ENCODE peak calls at places on chromosome 1, in nine cellular contexts. One of them, this sample, is unnamed.

GRCh38 chr1:167797005-167797404 is 75.2 kb downstream of the MPZL1 start:
- DNase-seq in body of pancreas: peak
- DNase-seq in suprapubic skin: peak
- DNase-seq in A549: no peak
- DNase-seq in ovary: peak
- DNase-seq in transverse colon: peak
- DNase-seq in NB4: peak
- DNase-seq in spleen: no peak
- DNase-seq in GM12891: no peak
- DNase-seq in this sample: peak

GRCh38 chr1:48031676-48032075 is 34.5 kb upstream of the TRABD2B start:
- DNase-seq in NB4: no peak
- DNase-seq in GM12891: no peak
- DNase-seq in body of pancreas: no peak
- DNase-seq in spleen: no peak
- DNase-seq in ovary: no peak
- DNase-seq in A549: no peak
- DNase-seq in transverse colon: no peak
- DNase-seq in suprapubic skin: no peak
- DNase-seq in this sample: peak

GRCh38 chr1:75034376-75034775 is 99.8 kb upstream of the LHX8 start:
- DNase-seq in spleen: no peak
- DNase-seq in GM12891: no peak
- DNase-seq in NB4: no peak
- DNase-seq in ovary: no peak
- DNase-seq in transverse colon: no peak
- DNase-seq in A549: no peak
- DNase-seq in body of pancreas: no peak
- DNase-seq in suprapubic skin: no peak
- DNase-seq in this sample: no peak

GRCh38 chr1:161726631-161727342 is 5.4 kb downstream of the FCRLB start:
- DNase-seq in GM12891: peak
- DNase-seq in NB4: peak
- DNase-seq in suprapubic skin: peak
- DNase-seq in A549: peak
- DNase-seq in body of pancreas: peak
- DNase-seq in transverse colon: peak
- DNase-seq in spleen: peak
- DNase-seq in ovary: peak
- DNase-seq in this sample: peak

GRCh38 chr1:172885411-172885810 is 165.3 kb downstream of the TNFSF18 start:
- DNase-seq in suprapubic skin: no peak
- DNase-seq in spleen: no peak
- DNase-seq in body of pancreas: peak
- DNase-seq in transverse colon: no peak
- DNase-seq in ovary: no peak
- DNase-seq in A549: no peak
- DNase-seq in NB4: no peak
- DNase-seq in GM12891: no peak
- DNase-seq in this sample: no peak

GRCh38 chr1:160357286-160358002 is 9.4 kb upstream of the NHLH1 start:
- DNase-seq in transverse colon: no peak
- DNase-seq in A549: no peak
- DNase-seq in body of pancreas: no peak
- DNase-seq in spleen: no peak
- DNase-seq in ovary: no peak
- DNase-seq in NB4: no peak
- DNase-seq in suprapubic skin: no peak
- DNase-seq in GM12891: no peak
- DNase-seq in this sample: no peak

GRCh38 chr1:241985787-241986186 is 13.1 kb downstream of the MAP1LC3C start:
- DNase-seq in A549: peak
- DNase-seq in NB4: peak
- DNase-seq in body of pancreas: peak
- DNase-seq in GM12891: peak
- DNase-seq in transverse colon: peak
- DNase-seq in suprapubic skin: no peak
- DNase-seq in ovary: no peak
- DNase-seq in spleen: no peak
- DNase-seq in this sample: peak

GRCh38 chr1:66564250-66564649 is 30.3 kb downstream of the SGIP1 start:
- DNase-seq in GM12891: no peak
- DNase-seq in suprapubic skin: no peak
- DNase-seq in ovary: no peak
- DNase-seq in spleen: no peak
- DNase-seq in body of pancreas: no peak
- DNase-seq in transverse colon: no peak
- DNase-seq in NB4: peak
- DNase-seq in A549: peak
- DNase-seq in this sample: no peak

DNA sequence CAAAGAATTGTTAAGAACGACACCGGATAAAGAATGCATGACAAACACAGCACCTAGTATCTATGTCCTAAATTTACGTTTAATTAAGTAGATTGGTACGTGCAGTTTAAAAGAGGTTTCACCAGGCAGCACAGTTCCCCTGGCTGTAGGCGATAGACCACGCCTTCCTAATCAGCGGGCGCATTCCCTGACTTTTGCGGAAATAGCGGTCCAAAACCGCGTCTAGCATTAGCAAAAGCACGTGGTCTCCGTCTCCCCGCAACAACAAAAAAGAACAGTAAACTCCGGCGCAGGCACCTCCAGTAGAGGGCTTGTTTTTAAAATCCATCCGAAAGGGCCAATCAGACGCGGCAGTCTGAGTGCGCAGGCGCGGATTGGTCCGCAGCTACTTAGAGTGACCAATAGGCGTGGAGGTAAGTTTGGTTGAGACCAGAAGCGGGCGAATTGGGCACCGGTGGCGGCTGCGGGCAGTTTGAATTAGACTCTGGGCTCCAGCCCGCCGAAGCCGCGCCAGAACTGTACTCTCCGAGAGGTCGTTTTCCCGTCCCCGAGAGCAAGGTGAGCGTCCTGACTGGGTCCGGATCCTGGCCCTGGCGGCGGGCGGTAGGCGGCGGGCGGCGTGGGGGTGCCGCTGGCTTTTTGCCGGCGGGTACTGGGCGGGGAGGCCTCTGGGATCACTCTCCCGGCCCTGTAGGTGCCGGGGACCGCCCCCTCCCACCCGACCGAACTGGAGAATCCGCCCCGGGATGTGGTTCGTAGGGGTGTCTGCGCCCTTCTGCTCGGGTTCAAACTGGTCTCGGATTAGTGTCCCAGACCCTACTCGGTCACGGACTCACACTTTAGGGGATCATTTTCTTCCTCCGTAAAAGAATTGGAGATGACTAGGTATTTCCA is at the start of gene CENPF:
- DNase-seq in body of pancreas: peak
- DNase-seq in transverse colon: peak
- DNase-seq in A549: peak
- DNase-seq in GM12891: peak
- DNase-seq in suprapubic skin: peak
- DNase-seq in ovary: peak
- DNase-seq in spleen: peak
- DNase-seq in NB4: peak
- DNase-seq in this sample: peak
- TF ChIP-seq POLR2A in body of pancreas: no peak
- TF ChIP-seq POLR2A in transverse colon: no peak
- TF ChIP-seq POLR2A in A549: no peak
- TF ChIP-seq POLR2A in GM12891: no peak
- TF ChIP-seq POLR2A in suprapubic skin: no peak
- TF ChIP-seq POLR2A in ovary: no peak
- TF ChIP-seq POLR2A in spleen: no peak
- TF ChIP-seq POLR2A in NB4: peak
- TF ChIP-seq POLR2A in this sample: no peak

GRCh38 chr1:8086071-8086470 is 60.0 kb upstream of the ERRFI1 start:
- DNase-seq in transverse colon: no peak
- DNase-seq in spleen: no peak
- DNase-seq in NB4: peak
- DNase-seq in GM12891: no peak
- DNase-seq in ovary: no peak
- DNase-seq in suprapubic skin: no peak
- DNase-seq in A549: no peak
- DNase-seq in body of pancreas: no peak
- DNase-seq in this sample: no peak

GRCh38 chr1:8083739-8084484 is 57.8 kb upstream of the ERRFI1 start:
- DNase-seq in body of pancreas: peak
- DNase-seq in GM12891: no peak
- DNase-seq in ovary: no peak
- DNase-seq in NB4: no peak
- DNase-seq in spleen: no peak
- DNase-seq in A549: no peak
- DNase-seq in suprapubic skin: no peak
- DNase-seq in transverse colon: no peak
- DNase-seq in this sample: peak

GRCh38 chr1:8078176-8078671 is 52.1 kb upstream of the ERRFI1 start:
- DNase-seq in ovary: no peak
- DNase-seq in NB4: no peak
- DNase-seq in spleen: no peak
- DNase-seq in A549: no peak
- DNase-seq in body of pancreas: no peak
- DNase-seq in suprapubic skin: no peak
- DNase-seq in GM12891: no peak
- DNase-seq in transverse colon: no peak
- DNase-seq in this sample: no peak

GRCh38 chr1:8084913-8085312 is 58.8 kb upstream of the ERRFI1 start:
- DNase-seq in GM12891: no peak
- DNase-seq in suprapubic skin: no peak
- DNase-seq in spleen: no peak
- DNase-seq in A549: no peak
- DNase-seq in NB4: no peak
- DNase-seq in ovary: no peak
- DNase-seq in body of pancreas: no peak
- DNase-seq in transverse colon: no peak
- DNase-seq in this sample: no peak

GRCh38 chr1:8082945-8083344 is 56.8 kb upstream of the ERRFI1 start:
- DNase-seq in body of pancreas: peak
- DNase-seq in ovary: no peak
- DNase-seq in suprapubic skin: no peak
- DNase-seq in NB4: no peak
- DNase-seq in transverse colon: no peak
- DNase-seq in spleen: no peak
- DNase-seq in A549: no peak
- DNase-seq in GM12891: no peak
- DNase-seq in this sample: peak
- TF ChIP-seq POLR2A in body of pancreas: no peak
- TF ChIP-seq POLR2A in ovary: no peak
- TF ChIP-seq POLR2A in suprapubic skin: no peak
- TF ChIP-seq POLR2A in NB4: no peak
- TF ChIP-seq POLR2A in transverse colon: no peak
- TF ChIP-seq POLR2A in spleen: no peak
- TF ChIP-seq POLR2A in A549: no peak
- TF ChIP-seq POLR2A in GM12891: no peak
- TF ChIP-seq POLR2A in this sample: no peak

GRCh38 chr1:16617101-16617727 is 3.9 kb upstream of the NBPF1 start:
- DNase-seq in spleen: peak
- DNase-seq in A549: no peak
- DNase-seq in GM12891: no peak
- DNase-seq in body of pancreas: no peak
- DNase-seq in transverse colon: no peak
- DNase-seq in ovary: peak
- DNase-seq in suprapubic skin: peak
- DNase-seq in NB4: no peak
- DNase-seq in this sample: no peak

GRCh38 chr1:16612332-16613172 is 812 bp downstream of the NBPF1 start:
- DNase-seq in ovary: peak
- DNase-seq in GM12891: no peak
- DNase-seq in spleen: no peak
- DNase-seq in NB4: peak
- DNase-seq in A549: peak
- DNase-seq in transverse colon: peak
- DNase-seq in body of pancreas: peak
- DNase-seq in suprapubic skin: peak
- DNase-seq in this sample: peak

GRCh38 chr1:16615253-16616252 is 2.2 kb upstream of the NBPF1 start:
- DNase-seq in ovary: peak
- DNase-seq in NB4: no peak
- DNase-seq in body of pancreas: peak
- DNase-seq in transverse colon: peak
- DNase-seq in spleen: peak
- DNase-seq in A549: no peak
- DNase-seq in suprapubic skin: peak
- DNase-seq in GM12891: no peak
- DNase-seq in this sample: no peak

GRCh38 chr1:16614361-16615252 is 1.2 kb upstream of the NBPF1 start:
- DNase-seq in A549: no peak
- DNase-seq in NB4: no peak
- DNase-seq in body of pancreas: peak
- DNase-seq in GM12891: no peak
- DNase-seq in spleen: peak
- DNase-seq in transverse colon: peak
- DNase-seq in ovary: peak
- DNase-seq in suprapubic skin: peak
- DNase-seq in this sample: no peak

DNA sequence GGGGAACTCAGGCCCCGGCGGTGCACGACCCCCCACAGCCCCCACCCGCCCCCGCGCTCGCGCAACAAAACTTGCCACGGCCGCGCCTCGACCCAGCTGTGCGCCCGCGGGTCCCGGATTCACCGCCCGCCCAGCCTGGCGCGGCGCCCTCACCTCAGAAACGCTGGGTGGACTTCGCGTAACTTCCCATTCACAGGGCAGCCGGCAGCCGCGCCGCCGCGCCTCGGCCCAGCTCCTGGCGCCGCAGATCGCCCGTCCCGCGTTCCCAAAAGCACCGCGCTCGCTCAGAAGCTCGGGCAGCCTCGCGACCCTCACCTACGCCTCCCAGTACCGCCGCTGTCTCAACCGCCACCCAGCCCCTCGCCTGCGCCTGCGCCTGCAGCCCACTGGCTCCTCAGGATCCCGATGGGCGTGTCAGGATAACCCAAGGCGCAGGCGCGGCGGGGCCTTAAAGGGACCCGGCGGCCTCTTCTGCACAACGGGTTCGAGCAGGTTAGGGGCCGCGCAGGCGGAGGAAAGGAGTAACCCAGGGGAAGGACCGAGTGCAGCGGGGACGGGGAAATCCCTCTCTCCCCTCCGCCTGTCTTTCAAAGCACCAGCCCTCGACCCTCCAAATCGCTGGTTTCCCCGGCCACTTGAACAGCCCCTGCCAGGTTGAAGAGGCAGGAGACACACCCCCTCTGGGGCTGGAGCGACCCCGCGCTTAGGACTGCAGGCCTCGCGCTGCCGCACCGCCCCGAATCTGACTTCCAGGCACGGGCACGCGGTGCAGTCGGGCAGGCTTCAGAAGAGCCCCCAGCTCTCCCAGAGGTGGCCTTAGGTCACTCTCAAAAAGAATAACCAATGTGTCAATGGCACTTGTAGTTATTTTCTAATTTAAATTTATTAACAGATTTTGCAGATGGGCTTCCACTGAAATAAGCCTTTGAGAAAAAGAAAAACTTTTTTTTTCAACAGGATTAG is at the start of gene NBPF1:
- DNase-seq in spleen: peak
- DNase-seq in NB4: peak
- DNase-seq in GM12891: peak
- DNase-seq in suprapubic skin: peak
- DNase-seq in transverse colon: peak
- DNase-seq in ovary: peak
- DNase-seq in body of pancreas: peak
- DNase-seq in A549: peak
- DNase-seq in this sample: peak
- TF ChIP-seq POLR2A in spleen: peak
- TF ChIP-seq POLR2A in NB4: peak
- TF ChIP-seq POLR2A in GM12891: no peak
- TF ChIP-seq POLR2A in suprapubic skin: no peak
- TF ChIP-seq POLR2A in transverse colon: peak
- TF ChIP-seq POLR2A in ovary: peak
- TF ChIP-seq POLR2A in body of pancreas: peak
- TF ChIP-seq POLR2A in A549: peak
- TF ChIP-seq POLR2A in this sample: peak

GRCh38 chr1:15256584-15256983 is 9.6 kb downstream of the FHAD1 start:
- DNase-seq in transverse colon: no peak
- DNase-seq in body of pancreas: no peak
- DNase-seq in spleen: no peak
- DNase-seq in GM12891: no peak
- DNase-seq in ovary: no peak
- DNase-seq in NB4: no peak
- DNase-seq in suprapubic skin: peak
- DNase-seq in A549: no peak
- DNase-seq in this sample: no peak
- TF ChIP-seq POLR2A in transverse colon: no peak
- TF ChIP-seq POLR2A in body of pancreas: no peak
- TF ChIP-seq POLR2A in spleen: no peak
- TF ChIP-seq POLR2A in GM12891: no peak
- TF ChIP-seq POLR2A in ovary: no peak
- TF ChIP-seq POLR2A in NB4: no peak
- TF ChIP-seq POLR2A in suprapubic skin: no peak
- TF ChIP-seq POLR2A in A549: no peak
- TF ChIP-seq POLR2A in this sample: no peak